ENCODE peak calls at places on chromosomes 3 and 15, in six cellular contexts. One of them, this sample, is unnamed. For H3K27me3, the result is how much of the 10 kb centered on the place peaks cover.

GRCh38 chr15:64697911-64698369 is 77.4 kb downstream of the RBPMS2 start:
- DNase-seq in GM23338: no peak
- DNase-seq in AG04450: no peak
- DNase-seq in heart right ventricle: peak
- DNase-seq in CD4-positive, alpha-beta memory T cell: no peak
- DNase-seq in cardiac muscle cell: no peak
- DNase-seq in this sample: no peak

GRCh38 chr15:62297933-62298332 is 132.8 kb upstream of the C2CD4B start:
- DNase-seq in GM23338: no peak
- DNase-seq in AG04450: no peak
- DNase-seq in heart right ventricle: no peak
- DNase-seq in CD4-positive, alpha-beta memory T cell: no peak
- DNase-seq in cardiac muscle cell: no peak
- DNase-seq in this sample: no peak

GRCh38 chr15:56776839-56777238 is 43.5 kb upstream of the ZNF280D start:
- DNase-seq in GM23338: no peak
- DNase-seq in AG04450: no peak
- DNase-seq in heart right ventricle: no peak
- DNase-seq in CD4-positive, alpha-beta memory T cell: no peak
- DNase-seq in cardiac muscle cell: no peak
- DNase-seq in this sample: no peak

GRCh38 chr15:29740692-29741311 is 81.5 kb downstream of the TJP1 start:
- DNase-seq in GM23338: peak
- DNase-seq in AG04450: no peak
- DNase-seq in heart right ventricle: no peak
- DNase-seq in CD4-positive, alpha-beta memory T cell: no peak
- DNase-seq in cardiac muscle cell: no peak
- DNase-seq in this sample: no peak

GRCh38 chr3:187041362-187042061 is 97.8 kb downstream of the RPL39L start:
- DNase-seq in GM23338: no peak
- DNase-seq in AG04450: no peak
- DNase-seq in heart right ventricle: no peak
- DNase-seq in CD4-positive, alpha-beta memory T cell: peak
- DNase-seq in cardiac muscle cell: peak
- DNase-seq in this sample: no peak

GRCh38 chr3:56879453-56880224 is 77.9 kb upstream of the ARHGEF3 start:
- DNase-seq in GM23338: no peak
- DNase-seq in AG04450: no peak
- DNase-seq in heart right ventricle: no peak
- DNase-seq in CD4-positive, alpha-beta memory T cell: no peak
- DNase-seq in cardiac muscle cell: peak
- DNase-seq in this sample: no peak

GRCh38 chr3:59946401-59946800 is 896.6 kb upstream of the CFAP20DC start:
- DNase-seq in GM23338: no peak
- DNase-seq in AG04450: no peak
- DNase-seq in heart right ventricle: no peak
- DNase-seq in CD4-positive, alpha-beta memory T cell: no peak
- DNase-seq in cardiac muscle cell: no peak
- DNase-seq in this sample: no peak

GRCh38 chr3:13040381-13041074 is 32.7 kb downstream of the IQSEC1 start:
- DNase-seq in GM23338: no peak
- DNase-seq in AG04450: no peak
- DNase-seq in heart right ventricle: no peak
- DNase-seq in CD4-positive, alpha-beta memory T cell: peak
- DNase-seq in cardiac muscle cell: no peak
- DNase-seq in this sample: no peak

GRCh38 chr15:92122259-92122658 is 268.8 kb downstream of the SLCO3A1 start:
- DNase-seq in GM23338: no peak
- DNase-seq in AG04450: no peak
- DNase-seq in heart right ventricle: no peak
- DNase-seq in CD4-positive, alpha-beta memory T cell: no peak
- DNase-seq in cardiac muscle cell: no peak
- DNase-seq in this sample: no peak

GRCh38 chr15:48397841-48398240 is 66.6 kb downstream of the DUT start:
- DNase-seq in GM23338: no peak
- DNase-seq in AG04450: no peak
- DNase-seq in heart right ventricle: peak
- DNase-seq in CD4-positive, alpha-beta memory T cell: no peak
- DNase-seq in cardiac muscle cell: peak
- DNase-seq in this sample: no peak

GRCh38 chr3:43286886-43287301 is 554 bp downstream of the SNRK start:
- DNase-seq in GM23338: peak
- DNase-seq in AG04450: no peak
- DNase-seq in heart right ventricle: no peak
- DNase-seq in CD4-positive, alpha-beta memory T cell: peak
- DNase-seq in cardiac muscle cell: no peak
- DNase-seq in this sample: no peak

GRCh38 chr15:96356494-96357455 is 26.3 kb downstream of the NR2F2 start:
- DNase-seq in GM23338: peak
- DNase-seq in AG04450: peak
- DNase-seq in heart right ventricle: peak
- DNase-seq in CD4-positive, alpha-beta memory T cell: peak
- DNase-seq in cardiac muscle cell: peak
- DNase-seq in this sample: no peak
- H3K27me3 ChIP-seq in GM23338: half or more
- H3K27me3 ChIP-seq in AG04450: under half
- H3K27me3 ChIP-seq in heart right ventricle: half or more
- H3K27me3 ChIP-seq in CD4-positive, alpha-beta memory T cell: half or more
- H3K27me3 ChIP-seq in cardiac muscle cell: half or more
- H3K27me3 ChIP-seq in this sample: under half

DNA sequence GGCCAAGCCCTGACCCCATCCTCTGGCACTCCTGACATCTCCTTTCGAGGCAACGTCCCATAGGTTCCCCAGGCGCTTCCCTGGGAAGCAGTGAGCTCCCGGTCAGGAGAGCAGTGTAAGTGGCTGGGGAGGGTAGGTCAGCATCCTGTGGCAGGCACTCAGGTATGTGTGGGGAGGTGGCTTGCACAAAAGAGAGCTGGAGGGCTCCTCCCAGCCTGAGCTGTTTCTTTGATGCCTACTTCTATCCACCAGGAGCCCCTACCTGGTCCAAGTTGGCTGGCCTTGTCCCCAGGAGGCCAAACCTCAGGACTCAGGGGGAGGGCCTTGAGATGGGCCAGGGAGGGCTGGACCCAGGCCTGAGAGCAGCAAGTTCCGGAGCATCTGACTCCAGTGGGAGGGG is 31.7 kb upstream of the LINGO1 start:
- DNase-seq in GM23338: peak
- DNase-seq in AG04450: no peak
- DNase-seq in heart right ventricle: no peak
- DNase-seq in CD4-positive, alpha-beta memory T cell: no peak
- DNase-seq in cardiac muscle cell: no peak
- DNase-seq in this sample: no peak
- H3K27me3 ChIP-seq in GM23338: under half
- H3K27me3 ChIP-seq in AG04450: under half
- H3K27me3 ChIP-seq in heart right ventricle: under half
- H3K27me3 ChIP-seq in CD4-positive, alpha-beta memory T cell: under half
- H3K27me3 ChIP-seq in cardiac muscle cell: under half
- H3K27me3 ChIP-seq in this sample: under half

GRCh38 chr3:168860028-168860427 is 764.3 kb upstream of the GOLIM4 start:
- DNase-seq in GM23338: no peak
- DNase-seq in AG04450: no peak
- DNase-seq in heart right ventricle: no peak
- DNase-seq in CD4-positive, alpha-beta memory T cell: no peak
- DNase-seq in cardiac muscle cell: no peak
- DNase-seq in this sample: no peak
- H3K27me3 ChIP-seq in GM23338: under half
- H3K27me3 ChIP-seq in AG04450: under half
- H3K27me3 ChIP-seq in heart right ventricle: under half
- H3K27me3 ChIP-seq in CD4-positive, alpha-beta memory T cell: under half
- H3K27me3 ChIP-seq in cardiac muscle cell: under half
- H3K27me3 ChIP-seq in this sample: under half

GRCh38 chr15:38559131-38559530 is 5.5 kb downstream of the RASGRP1 start:
- DNase-seq in GM23338: no peak
- DNase-seq in AG04450: no peak
- DNase-seq in heart right ventricle: no peak
- DNase-seq in CD4-positive, alpha-beta memory T cell: no peak
- DNase-seq in cardiac muscle cell: no peak
- DNase-seq in this sample: no peak

GRCh38 chr15:38560456-38560926 is 4.1 kb downstream of the RASGRP1 start:
- DNase-seq in GM23338: no peak
- DNase-seq in AG04450: no peak
- DNase-seq in heart right ventricle: no peak
- DNase-seq in CD4-positive, alpha-beta memory T cell: no peak
- DNase-seq in cardiac muscle cell: no peak
- DNase-seq in this sample: no peak

GRCh38 chr15:38558714-38559059 is 5.9 kb downstream of the RASGRP1 start:
- DNase-seq in GM23338: no peak
- DNase-seq in AG04450: no peak
- DNase-seq in heart right ventricle: no peak
- DNase-seq in CD4-positive, alpha-beta memory T cell: no peak
- DNase-seq in cardiac muscle cell: peak
- DNase-seq in this sample: no peak

GRCh38 chr15:38557855-38558713 is 6.5 kb downstream of the RASGRP1 start:
- DNase-seq in GM23338: no peak
- DNase-seq in AG04450: no peak
- DNase-seq in heart right ventricle: no peak
- DNase-seq in CD4-positive, alpha-beta memory T cell: peak
- DNase-seq in cardiac muscle cell: no peak
- DNase-seq in this sample: no peak

DNA sequence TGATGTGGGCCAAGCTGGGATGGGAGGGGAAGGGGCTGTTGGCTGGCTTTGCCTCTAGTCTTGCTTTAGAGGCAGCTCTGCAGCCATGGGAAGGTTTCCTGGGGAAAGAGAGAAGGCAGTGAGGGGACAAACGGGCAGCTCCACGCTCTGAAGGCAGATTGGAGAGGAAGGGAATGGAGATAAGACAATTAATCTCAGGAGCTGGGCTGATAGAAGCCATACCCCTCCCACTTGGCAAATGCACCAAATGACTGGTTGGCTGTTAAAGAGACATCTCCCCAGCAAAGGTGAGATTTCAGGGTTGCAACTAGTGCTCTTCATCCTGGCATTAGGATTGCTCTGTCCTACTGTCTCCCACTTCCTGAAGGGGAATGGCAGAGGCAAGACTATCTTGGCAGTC is 4.7 kb downstream of the RASGRP1 start:
- DNase-seq in GM23338: no peak
- DNase-seq in AG04450: no peak
- DNase-seq in heart right ventricle: no peak
- DNase-seq in CD4-positive, alpha-beta memory T cell: no peak
- DNase-seq in cardiac muscle cell: no peak
- DNase-seq in this sample: no peak
- H3K27me3 ChIP-seq in GM23338: under half
- H3K27me3 ChIP-seq in AG04450: under half
- H3K27me3 ChIP-seq in heart right ventricle: under half
- H3K27me3 ChIP-seq in CD4-positive, alpha-beta memory T cell: under half
- H3K27me3 ChIP-seq in cardiac muscle cell: under half
- H3K27me3 ChIP-seq in this sample: under half

GRCh38 chr15:93164409-93164808 is 75.4 kb upstream of the RGMA start:
- DNase-seq in GM23338: no peak
- DNase-seq in AG04450: no peak
- DNase-seq in heart right ventricle: no peak
- DNase-seq in CD4-positive, alpha-beta memory T cell: peak
- DNase-seq in cardiac muscle cell: no peak
- DNase-seq in this sample: no peak
- H3K27me3 ChIP-seq in GM23338: under half
- H3K27me3 ChIP-seq in AG04450: under half
- H3K27me3 ChIP-seq in heart right ventricle: under half
- H3K27me3 ChIP-seq in CD4-positive, alpha-beta memory T cell: under half
- H3K27me3 ChIP-seq in cardiac muscle cell: under half
- H3K27me3 ChIP-seq in this sample: under half

DNA sequence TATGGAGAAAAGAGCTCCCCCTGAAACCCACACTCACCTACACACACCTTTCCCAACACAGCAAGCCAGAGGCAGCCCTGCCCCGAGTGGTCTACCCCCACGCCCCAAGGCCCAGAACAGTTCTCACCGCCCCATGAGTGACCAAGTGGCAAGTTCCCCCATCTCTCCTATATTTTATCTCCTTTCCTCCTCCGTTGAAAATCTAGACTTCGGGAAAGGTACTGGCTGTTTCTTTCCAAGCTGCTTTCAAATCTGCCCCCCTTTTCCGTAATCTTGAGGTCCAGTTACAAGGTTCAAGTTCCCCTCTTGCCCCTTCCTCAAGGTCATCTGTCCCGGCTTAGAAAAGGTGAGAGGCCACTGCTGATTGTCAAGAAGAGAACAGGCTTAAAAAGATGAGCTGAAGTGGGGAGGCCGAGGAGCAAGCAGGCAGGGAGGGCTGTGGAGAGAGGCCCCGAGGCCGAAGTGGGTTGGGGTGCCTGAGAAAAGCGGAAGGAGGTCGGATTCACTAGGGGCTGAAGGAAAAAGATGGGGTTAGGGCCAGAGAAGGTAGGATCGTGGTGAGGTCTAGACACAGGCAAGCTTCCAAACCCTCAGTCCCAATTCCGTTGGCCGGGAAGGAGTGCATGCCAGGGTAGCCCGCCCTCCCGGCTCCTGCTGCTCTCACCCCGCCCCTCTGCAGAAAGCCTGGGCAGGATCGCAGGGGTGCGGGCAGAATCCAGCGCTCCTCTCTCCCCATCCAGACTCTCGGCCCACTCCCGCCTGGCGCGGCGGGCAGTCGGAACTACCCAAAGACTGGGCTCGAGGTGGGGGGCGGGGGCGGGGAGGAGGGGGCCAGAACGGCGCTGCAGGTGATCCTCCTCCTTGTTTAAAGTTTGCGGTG is 1.7 kb downstream of the SEMA5B start:
- DNase-seq in GM23338: peak
- DNase-seq in AG04450: no peak
- DNase-seq in heart right ventricle: peak
- DNase-seq in CD4-positive, alpha-beta memory T cell: no peak
- DNase-seq in cardiac muscle cell: peak
- DNase-seq in this sample: no peak
- H3K27me3 ChIP-seq in GM23338: under half
- H3K27me3 ChIP-seq in AG04450: half or more
- H3K27me3 ChIP-seq in heart right ventricle: half or more
- H3K27me3 ChIP-seq in CD4-positive, alpha-beta memory T cell: under half
- H3K27me3 ChIP-seq in cardiac muscle cell: under half
- H3K27me3 ChIP-seq in this sample: half or more

DNA sequence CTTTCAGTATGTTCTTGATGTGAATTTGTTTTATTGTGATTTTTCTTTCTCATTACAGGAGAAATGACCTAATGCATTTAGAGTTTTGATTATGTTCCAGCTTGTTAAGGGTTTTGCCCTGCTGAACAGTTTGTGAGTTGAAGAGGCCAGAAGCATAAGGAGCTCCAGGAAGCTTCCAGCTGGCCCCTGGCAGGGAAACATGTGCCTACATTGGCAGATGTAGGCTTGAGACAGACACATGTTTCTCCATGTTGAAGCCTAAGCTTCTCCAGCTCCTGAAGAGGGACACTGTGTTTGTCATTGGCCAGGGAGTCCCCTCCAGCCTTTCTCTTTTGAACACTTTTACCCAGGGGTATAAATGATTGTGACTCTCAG is 88.4 kb downstream of the ASB7 start:
- DNase-seq in GM23338: no peak
- DNase-seq in AG04450: no peak
- DNase-seq in heart right ventricle: no peak
- DNase-seq in CD4-positive, alpha-beta memory T cell: no peak
- DNase-seq in cardiac muscle cell: no peak
- DNase-seq in this sample: no peak
- H3K27me3 ChIP-seq in GM23338: under half
- H3K27me3 ChIP-seq in AG04450: under half
- H3K27me3 ChIP-seq in heart right ventricle: under half
- H3K27me3 ChIP-seq in CD4-positive, alpha-beta memory T cell: under half
- H3K27me3 ChIP-seq in cardiac muscle cell: under half
- H3K27me3 ChIP-seq in this sample: under half